ENCODE peak calls at places on chromosomes 6 and 20, in four cellular contexts. One of them, this sample, is unnamed.

GRCh38 chr6:41294463-41294862 is 8.0 kb upstream of the TREM1 start:
- DNase-seq in H1: no peak
- DNase-seq in HepG2: no peak
- DNase-seq in GM12878: no peak
- DNase-seq in this sample: no peak

GRCh38 chr6:134466751-134467525 is 149.0 kb upstream of the SGK1 start:
- DNase-seq in GM12878: no peak
- DNase-seq in HepG2: peak; percentile 11
- DNase-seq in H1: no peak
- DNase-seq in this sample: no peak

GRCh38 chr20:7716286-7716972 is 223.8 kb downstream of the HAO1 start:
- DNase-seq in H1: no peak
- DNase-seq in GM12878: no peak
- DNase-seq in HepG2: no peak
- DNase-seq in this sample: no peak

GRCh38 chr6:162825597-162825996 is 97.8 kb downstream of the PACRG start:
- DNase-seq in GM12878: no peak
- DNase-seq in HepG2: no peak
- DNase-seq in H1: no peak
- DNase-seq in this sample: no peak

GRCh38 chr20:31607640-31608255 is 2.7 kb downstream of the ID1 start:
- DNase-seq in HepG2: peak; percentile 62
- DNase-seq in H1: no peak
- DNase-seq in GM12878: no peak
- DNase-seq in this sample: no peak

GRCh38 chr6:149854532-149854931 is 9.6 kb downstream of the LRP11 start:
- DNase-seq in GM12878: no peak
- DNase-seq in HepG2: no peak
- DNase-seq in H1: no peak
- DNase-seq in this sample: no peak

GRCh38 chr20:25273541-25274358 is 25.9 kb downstream of the PYGB start:
- DNase-seq in H1: no peak
- DNase-seq in GM12878: no peak
- DNase-seq in HepG2: no peak
- DNase-seq in this sample: no peak

GRCh38 chr6:119351005-119351394 is 1.4 kb upstream of the MAN1A1 start:
- DNase-seq in GM12878: no peak
- DNase-seq in HepG2: no peak
- DNase-seq in H1: no peak
- DNase-seq in this sample: no peak

GRCh38 chr6:71326611-71327010 is 38.0 kb downstream of the OGFRL1 start:
- DNase-seq in H1: no peak
- DNase-seq in HepG2: no peak
- DNase-seq in GM12878: no peak
- DNase-seq in this sample: no peak

GRCh38 chr6:71324179-71324791 is 35.7 kb downstream of the OGFRL1 start:
- DNase-seq in GM12878: no peak
- DNase-seq in H1: no peak
- DNase-seq in HepG2: no peak
- DNase-seq in this sample: no peak

GRCh38 chr6:71321344-71321743 is 32.7 kb downstream of the OGFRL1 start:
- DNase-seq in H1: no peak
- DNase-seq in GM12878: no peak
- DNase-seq in HepG2: no peak
- DNase-seq in this sample: no peak
- TF ChIP-seq SUZ12 in H1: no peak
- TF ChIP-seq SUZ12 in GM12878: no peak
- TF ChIP-seq SUZ12 in HepG2: no peak
- TF ChIP-seq SUZ12 in this sample: no peak

GRCh38 chr6:158564243-158565121 is 4.6 kb downstream of the TMEM181 start:
- DNase-seq in GM12878: no peak
- DNase-seq in HepG2: no peak
- DNase-seq in H1: no peak
- DNase-seq in this sample: no peak
- H3K9ac ChIP-seq in GM12878: no peak overlapping the region
- H3K9ac ChIP-seq in HepG2: peak overlapping the region; percentile 9
- H3K9ac ChIP-seq in H1: no peak overlapping the region
- H3K9ac ChIP-seq in this sample: no peak overlapping the region

DNA sequence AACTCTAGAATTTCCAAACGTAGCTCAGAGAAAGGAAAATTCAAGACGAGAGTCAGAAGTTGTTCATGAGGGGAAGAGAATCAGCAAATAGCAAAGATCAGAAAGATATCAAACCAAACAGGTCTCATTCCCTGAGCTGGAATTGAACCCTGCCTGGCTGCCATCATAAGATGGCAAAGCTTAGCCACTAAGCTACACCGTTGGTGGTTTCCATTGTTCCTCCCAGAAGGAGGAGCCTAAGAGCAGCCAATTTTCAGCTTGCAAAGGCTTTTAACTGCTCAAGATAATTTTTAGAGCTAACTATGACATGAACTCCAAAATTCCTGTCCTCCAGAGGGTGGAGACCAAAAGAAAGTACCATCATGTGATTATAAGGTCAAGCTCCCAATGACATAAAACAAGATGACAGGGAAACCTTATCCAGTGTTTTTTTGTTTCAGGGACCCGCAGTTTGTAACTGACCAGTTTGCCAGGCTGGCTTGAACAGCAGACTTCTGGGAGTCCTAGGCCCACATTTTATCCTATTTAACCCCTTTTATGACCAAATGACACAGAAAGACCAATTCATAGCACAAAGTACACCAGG is 55.9 kb downstream of the COL11A2 start:
- DNase-seq in GM12878: no peak
- DNase-seq in H1: no peak
- DNase-seq in HepG2: no peak
- DNase-seq in this sample: no peak
- TF ChIP-seq SUZ12 in GM12878: no peak
- TF ChIP-seq SUZ12 in H1: no peak
- TF ChIP-seq SUZ12 in HepG2: no peak
- TF ChIP-seq SUZ12 in this sample: no peak

DNA sequence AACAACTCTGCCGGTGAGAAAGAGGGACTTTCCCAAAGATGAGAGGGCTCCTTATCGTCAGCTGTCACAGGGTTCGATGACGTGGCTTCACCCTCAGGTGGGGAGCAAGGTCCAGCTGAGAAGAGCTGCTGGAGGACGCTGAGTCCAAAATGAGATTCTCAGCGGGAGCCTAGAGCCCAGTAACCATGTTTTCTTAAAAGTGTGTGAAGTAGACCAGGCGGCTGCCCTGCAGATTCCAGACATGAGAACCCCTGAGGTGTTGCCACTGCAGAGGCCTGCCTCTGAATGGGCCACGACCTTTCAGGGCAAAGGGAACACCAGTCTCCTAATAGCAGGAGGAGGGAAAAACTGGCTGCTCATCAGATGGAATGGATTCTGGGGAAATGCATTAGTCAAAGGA is 375.1 kb downstream of the BTBD9 start:
- DNase-seq in H1: no peak
- DNase-seq in HepG2: peak; percentile 22
- DNase-seq in GM12878: no peak
- DNase-seq in this sample: no peak
- H3K9ac ChIP-seq in H1: no peak overlapping the region
- H3K9ac ChIP-seq in HepG2: no peak overlapping the region
- H3K9ac ChIP-seq in GM12878: no peak overlapping the region
- H3K9ac ChIP-seq in this sample: no peak overlapping the region

GRCh38 chr20:3156811-3157619 is 2.6 kb downstream of the FASTKD5 start:
- DNase-seq in GM12878: peak; percentile 55
- DNase-seq in H1: no peak
- DNase-seq in HepG2: no peak
- DNase-seq in this sample: no peak
- TF ChIP-seq SUZ12 in GM12878: no peak
- TF ChIP-seq SUZ12 in H1: no peak
- TF ChIP-seq SUZ12 in HepG2: no peak
- TF ChIP-seq SUZ12 in this sample: no peak

DNA sequence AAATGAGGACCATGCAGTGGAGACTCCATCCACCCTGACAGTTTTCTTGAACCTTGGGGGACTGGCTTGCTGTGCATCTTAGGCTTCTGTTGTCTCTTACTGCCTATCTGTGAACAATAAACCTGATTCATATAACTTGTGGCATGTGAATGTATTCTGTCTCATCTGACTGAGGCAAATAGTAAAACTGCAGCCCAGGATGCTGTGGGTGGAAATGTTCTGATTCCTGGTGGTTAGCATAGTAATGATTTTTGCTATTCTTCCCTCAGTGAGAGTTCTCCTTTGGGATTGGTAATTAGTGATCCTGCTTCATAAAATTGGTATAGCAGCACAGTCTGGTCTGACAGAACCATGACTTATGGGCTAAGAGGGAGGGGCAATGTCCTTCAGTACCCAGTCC is 147.2 kb downstream of the OR2B2 start:
- DNase-seq in H1: no peak
- DNase-seq in GM12878: no peak
- DNase-seq in HepG2: no peak
- DNase-seq in this sample: no peak
- H3K9ac ChIP-seq in H1: no peak overlapping the region
- H3K9ac ChIP-seq in GM12878: no peak overlapping the region
- H3K9ac ChIP-seq in HepG2: no peak overlapping the region
- H3K9ac ChIP-seq in this sample: no peak overlapping the region

GRCh38 chr6:108175592-108176279 is 9.9 kb downstream of the NR2E1 start:
- DNase-seq in H1: no peak
- DNase-seq in HepG2: no peak
- DNase-seq in GM12878: no peak
- DNase-seq in this sample: no peak

GRCh38 chr6:108180266-108180665 is 14.4 kb downstream of the NR2E1 start:
- DNase-seq in GM12878: no peak
- DNase-seq in HepG2: no peak
- DNase-seq in H1: no peak
- DNase-seq in this sample: no peak

GRCh38 chr6:108176281-108177089 is 10.7 kb downstream of the NR2E1 start:
- DNase-seq in H1: no peak
- DNase-seq in HepG2: no peak
- DNase-seq in GM12878: no peak
- DNase-seq in this sample: no peak

GRCh38 chr6:108179741-108180140 is 13.9 kb downstream of the NR2E1 start:
- DNase-seq in HepG2: no peak
- DNase-seq in GM12878: no peak
- DNase-seq in H1: no peak
- DNase-seq in this sample: no peak

DNA sequence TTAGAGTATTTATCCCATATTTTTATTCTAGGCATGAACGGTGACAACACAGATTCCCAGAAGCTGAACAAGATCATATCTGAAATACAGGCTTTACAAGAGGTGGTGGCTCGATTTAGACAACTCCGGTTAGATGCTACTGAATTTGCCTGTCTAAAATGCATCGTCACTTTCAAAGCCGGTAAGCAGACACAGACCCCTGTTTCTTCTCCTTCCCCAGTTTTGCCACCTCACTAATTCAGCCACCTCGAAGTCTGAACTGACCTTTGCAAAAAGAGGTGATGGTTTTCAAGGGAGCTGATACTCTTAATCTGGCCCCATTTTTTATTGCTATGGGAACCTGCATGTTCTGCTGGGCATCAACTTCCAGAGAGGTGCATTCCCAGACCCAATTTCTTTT is 15.0 kb downstream of the NR2E1 start:
- DNase-seq in H1: no peak
- DNase-seq in HepG2: no peak
- DNase-seq in GM12878: no peak
- DNase-seq in this sample: no peak
- TF ChIP-seq SUZ12 in H1: no peak
- TF ChIP-seq SUZ12 in HepG2: no peak
- TF ChIP-seq SUZ12 in GM12878: no peak
- TF ChIP-seq SUZ12 in this sample: no peak

GRCh38 chr20:64036346-64037198 is 590 bp downstream of the C20orf204 start:
- DNase-seq in GM12878: no peak
- DNase-seq in HepG2: peak; percentile 75
- DNase-seq in H1: no peak
- DNase-seq in this sample: no peak

GRCh38 chr20:64038252-64038578 is 2.2 kb downstream of the C20orf204 start:
- DNase-seq in HepG2: no peak
- DNase-seq in H1: no peak
- DNase-seq in GM12878: no peak
- DNase-seq in this sample: no peak

GRCh38 chr20:64038579-64039292 is 2.8 kb downstream of the C20orf204 start:
- DNase-seq in HepG2: no peak
- DNase-seq in H1: no peak
- DNase-seq in GM12878: no peak
- DNase-seq in this sample: no peak

GRCh38 chr20:64037199-64037497 is 1.2 kb downstream of the C20orf204 start:
- DNase-seq in HepG2: no peak
- DNase-seq in GM12878: no peak
- DNase-seq in H1: no peak
- DNase-seq in this sample: no peak

GRCh38 chr20:64037498-64038213 is 1.7 kb downstream of the C20orf204 start:
- DNase-seq in H1: no peak
- DNase-seq in HepG2: no peak
- DNase-seq in GM12878: no peak
- DNase-seq in this sample: no peak
- H3K9ac ChIP-seq in H1: no peak overlapping the region
- H3K9ac ChIP-seq in HepG2: peak overlapping the region; percentile 82
- H3K9ac ChIP-seq in GM12878: peak overlapping the region; percentile 64
- H3K9ac ChIP-seq in this sample: peak overlapping the region; percentile 17

This sample was measured in NT2/D1.